ENCODE peak calls at places on chromosomes 6 and 20, in ten cellular contexts. T is stomach, Q is A549, G is tibial nerve, E is ovary, K is upper lobe of left lung, S is transverse colon, U is HepG2, D is GM12878, I is sigmoid colon. C is an unnamed sample.

GRCh38 chr6:131792091-131792496 is 15.7 kb upstream of the ENPP1 start:
- DNase-seq in T (no peak), G (no peak), U (peak), D (no peak), I (no peak), K (no peak), S (no peak), Q (no peak), E (no peak), C (no peak)

GRCh38 chr6:346389-347030 is 45.0 kb upstream of the IRF4 start:
- DNase-seq in K (no peak), S (no peak), U (no peak), Q (no peak), I (peak), E (no peak), T (no peak), G (no peak), D (no peak), C (no peak)

GRCh38 chr6:152099816-152100618 is 292.5 kb downstream of the ESR1 start:
- DNase-seq in D (no peak), Q (no peak), S (peak), U (no peak), E (no peak), G (no peak), I (no peak), T (no peak), K (no peak), C (peak)

GRCh38 chr20:24837721-24838456 is 111.2 kb upstream of the CST7 start:
- DNase-seq in E (no peak), S (no peak), D (no peak), G (no peak), U (no peak), K (no peak), Q (no peak), I (no peak), T (no peak), C (no peak)

GRCh38 chr6:106124437-106125423 is 38.6 kb downstream of the PRDM1 start:
- DNase-seq in T (no peak), S (no peak), D (no peak), I (no peak), G (no peak), Q (no peak), U (no peak), E (no peak), K (no peak), C (no peak)

GRCh38 chr6:31293343-31293742 is 21.5 kb upstream of the HLA-C start:
- DNase-seq in E (no peak), U (peak), S (no peak), G (no peak), T (no peak), K (no peak), I (no peak), Q (no peak), D (no peak), C (no peak)

GRCh38 chr6:107185570-107185969 is 70.3 kb upstream of the BEND3 start:
- DNase-seq in T (no peak), Q (no peak), D (no peak), S (no peak), U (peak), K (no peak), G (no peak), I (no peak), E (peak), C (no peak)

GRCh38 chr6:54689620-54690019 is 157.0 kb upstream of the FAM83B start:
- DNase-seq in K (no peak), S (no peak), U (no peak), G (no peak), Q (no peak), T (no peak), E (no peak), I (no peak), D (no peak), C (no peak)

GRCh38 chr20:10987651-10988383 is 314.0 kb upstream of the JAG1 start:
- DNase-seq in S (no peak), Q (no peak), U (no peak), D (no peak), G (no peak), E (no peak), T (no peak), K (no peak), I (no peak), C (peak)

GRCh38 chr20:56504373-56505005 is 20.1 kb upstream of the FAM209A start:
- DNase-seq in I (no peak), S (no peak), E (no peak), D (no peak), G (no peak), Q (peak), T (no peak), K (no peak), U (no peak), C (no peak)

GRCh38 chr20:56511926-56512325 is 12.6 kb upstream of the FAM209A start:
- DNase-seq in T (no peak), K (no peak), Q (no peak), U (no peak), D (no peak), E (no peak), I (no peak), G (no peak), S (no peak), C (no peak)

GRCh38 chr20:56501116-56501515 is 23.4 kb upstream of the FAM209A start:
- DNase-seq in D (no peak), K (no peak), Q (no peak), G (no peak), S (no peak), E (no peak), T (no peak), I (no peak), U (no peak), C (no peak)

GRCh38 chr20:56503911-56504310 is 20.6 kb upstream of the FAM209A start:
- DNase-seq in T (no peak), Q (no peak), U (no peak), K (no peak), S (no peak), D (no peak), E (no peak), G (no peak), I (no peak), C (no peak)

DNA sequence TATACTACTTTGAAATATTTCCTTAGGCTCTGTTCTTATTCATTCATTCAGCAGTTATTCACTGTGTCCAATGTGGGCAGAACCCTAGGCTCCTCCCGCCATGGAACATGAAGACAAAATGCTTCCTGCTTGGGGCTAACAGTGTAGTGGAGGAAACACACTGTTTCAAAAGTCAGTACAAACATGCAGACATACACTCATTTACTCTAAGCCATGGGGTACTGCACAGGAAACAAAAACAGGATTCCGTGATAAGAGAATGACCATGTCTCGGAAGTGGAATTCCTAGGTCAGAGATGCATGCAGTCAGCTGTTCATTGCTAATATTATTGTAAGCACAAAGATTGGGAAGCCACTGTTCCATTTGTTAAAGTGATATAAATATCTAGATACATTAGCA is 18.4 kb upstream of the FAM209A start:
- DNase-seq in T (no peak), I (no peak), G (no peak), Q (no peak), D (no peak), E (no peak), S (no peak), U (no peak), K (no peak), C (no peak)
- TF ChIP-seq EP300 in T (no peak), I (no peak), G (no peak), Q (no peak), D (no peak), E (no peak), S (no peak), U (no peak), K (no peak), C (no peak)

GRCh38 chr20:6616421-6616820 is 151.1 kb upstream of the BMP2 start:
- DNase-seq in U (no peak), E (no peak), Q (no peak), T (no peak), G (no peak), I (no peak), S (no peak), D (no peak), K (no peak), C (peak)

GRCh38 chr20:6613280-6613861 is 154.1 kb upstream of the BMP2 start:
- DNase-seq in Q (no peak), D (no peak), K (no peak), I (no peak), G (no peak), E (no peak), U (no peak), S (no peak), T (no peak), C (no peak)

GRCh38 chr20:6612615-6612917 is 154.9 kb upstream of the BMP2 start:
- DNase-seq in I (no peak), K (no peak), S (no peak), G (no peak), Q (no peak), T (no peak), E (no peak), U (no peak), D (no peak), C (no peak)

GRCh38 chr20:6611911-6612614 is 155.4 kb upstream of the BMP2 start:
- DNase-seq in S (no peak), E (no peak), T (no peak), Q (no peak), I (no peak), U (peak), G (no peak), K (no peak), D (no peak), C (no peak)

GRCh38 chr20:6614836-6615235 is 152.7 kb upstream of the BMP2 start:
- DNase-seq in K (no peak), G (no peak), D (no peak), E (no peak), Q (no peak), S (no peak), I (no peak), T (no peak), U (no peak), C (no peak)
- TF ChIP-seq EP300 in K (no peak), G (no peak), D (no peak), E (no peak), Q (no peak), S (no peak), I (no peak), T (no peak), U (no peak), C (no peak)

GRCh38 chr6:28841290-28841689 is 82.5 kb downstream of the TRIM27 start:
- DNase-seq in T (no peak), K (no peak), I (no peak), S (no peak), Q (no peak), E (no peak), D (no peak), G (no peak), U (no peak), C (no peak)

GRCh38 chr6:28839443-28840120 is 84.2 kb downstream of the TRIM27 start:
- DNase-seq in D (no peak), G (no peak), K (no peak), Q (no peak), S (no peak), T (no peak), U (no peak), E (no peak), I (no peak), C (no peak)

GRCh38 chr6:28838634-28839442 is 84.9 kb downstream of the TRIM27 start:
- DNase-seq in G (peak), T (peak), Q (peak), E (peak), U (peak), D (peak), I (peak), K (peak), S (peak), C (peak)

DNA sequence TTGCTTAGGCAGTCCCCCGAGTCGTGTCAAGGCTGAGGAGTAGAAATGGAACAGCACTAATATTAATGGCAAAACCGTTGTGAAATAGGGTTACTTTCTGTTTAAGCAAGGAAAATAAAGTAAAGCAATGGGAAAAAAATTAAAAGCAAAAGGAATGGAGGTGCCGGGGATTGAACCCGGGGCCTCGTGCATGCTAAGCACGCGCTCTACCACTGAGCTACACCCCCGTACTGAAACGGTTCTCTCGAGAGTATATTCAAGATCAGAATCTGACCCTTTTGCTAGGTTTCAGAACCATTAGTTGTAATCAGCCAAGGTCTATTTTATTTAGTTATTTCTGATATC is 85.5 kb downstream of the TRIM27 start:
- DNase-seq in U (peak), G (no peak), T (peak), K (no peak), S (peak), Q (no peak), I (peak), E (peak), D (peak), C (peak)
- TF ChIP-seq EP300 in U (no peak), G (peak), T (no peak), K (no peak), S (no peak), Q (no peak), I (no peak), E (no peak), D (no peak), C (no peak)

DNA sequence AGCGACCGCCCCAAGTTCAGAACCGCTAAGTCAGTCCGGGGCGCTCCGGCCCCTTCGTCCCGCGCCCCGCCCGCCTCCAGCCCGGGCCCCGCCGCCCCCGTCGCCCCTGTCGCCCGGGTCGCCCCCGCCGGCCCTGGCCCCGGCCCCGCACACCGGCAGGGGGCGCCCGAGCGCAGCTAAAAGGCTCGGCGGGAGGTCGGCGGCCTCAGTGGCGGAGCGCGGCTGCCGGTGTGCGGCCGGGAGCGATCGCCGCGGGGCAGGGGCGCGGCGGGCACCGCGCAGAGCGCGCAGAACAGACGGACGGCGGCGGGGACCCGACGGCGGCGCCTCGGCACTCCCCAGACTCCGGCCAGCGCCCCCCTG is at the start of gene FNDC1:
- DNase-seq in I (no peak), Q (peak), E (no peak), D (no peak), G (no peak), K (peak), U (no peak), S (peak), T (no peak), C (no peak)
- TF ChIP-seq EP300 in I (no peak), Q (no peak), E (no peak), D (no peak), G (no peak), K (no peak), U (no peak), S (no peak), T (no peak), C (no peak)

DNA sequence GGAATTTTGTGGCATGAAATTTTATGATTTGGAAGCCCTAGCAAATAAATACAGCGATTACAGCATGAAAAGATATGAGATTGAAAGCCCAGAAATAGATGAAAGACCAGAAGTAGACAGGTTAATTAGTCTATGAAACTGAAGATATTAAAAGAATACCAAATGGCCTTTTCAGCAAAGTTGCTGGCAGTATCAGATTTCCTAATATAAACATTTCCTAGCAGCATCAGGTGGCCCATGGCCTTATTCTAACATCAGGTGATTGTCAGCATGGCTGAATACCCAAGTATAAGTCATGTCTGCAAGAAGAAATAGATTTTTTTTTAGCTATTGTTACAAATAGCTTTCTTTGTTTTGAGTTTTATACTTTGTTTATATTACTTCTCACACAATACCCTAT is 93.2 kb downstream of the CLVS2 start:
- DNase-seq in K (no peak), G (no peak), U (no peak), Q (no peak), S (no peak), I (no peak), T (no peak), D (no peak), E (no peak), C (no peak)
- TF ChIP-seq EP300 in K (no peak), G (no peak), U (no peak), Q (no peak), S (no peak), I (no peak), T (no peak), D (no peak), E (no peak), C (no peak)

DNA sequence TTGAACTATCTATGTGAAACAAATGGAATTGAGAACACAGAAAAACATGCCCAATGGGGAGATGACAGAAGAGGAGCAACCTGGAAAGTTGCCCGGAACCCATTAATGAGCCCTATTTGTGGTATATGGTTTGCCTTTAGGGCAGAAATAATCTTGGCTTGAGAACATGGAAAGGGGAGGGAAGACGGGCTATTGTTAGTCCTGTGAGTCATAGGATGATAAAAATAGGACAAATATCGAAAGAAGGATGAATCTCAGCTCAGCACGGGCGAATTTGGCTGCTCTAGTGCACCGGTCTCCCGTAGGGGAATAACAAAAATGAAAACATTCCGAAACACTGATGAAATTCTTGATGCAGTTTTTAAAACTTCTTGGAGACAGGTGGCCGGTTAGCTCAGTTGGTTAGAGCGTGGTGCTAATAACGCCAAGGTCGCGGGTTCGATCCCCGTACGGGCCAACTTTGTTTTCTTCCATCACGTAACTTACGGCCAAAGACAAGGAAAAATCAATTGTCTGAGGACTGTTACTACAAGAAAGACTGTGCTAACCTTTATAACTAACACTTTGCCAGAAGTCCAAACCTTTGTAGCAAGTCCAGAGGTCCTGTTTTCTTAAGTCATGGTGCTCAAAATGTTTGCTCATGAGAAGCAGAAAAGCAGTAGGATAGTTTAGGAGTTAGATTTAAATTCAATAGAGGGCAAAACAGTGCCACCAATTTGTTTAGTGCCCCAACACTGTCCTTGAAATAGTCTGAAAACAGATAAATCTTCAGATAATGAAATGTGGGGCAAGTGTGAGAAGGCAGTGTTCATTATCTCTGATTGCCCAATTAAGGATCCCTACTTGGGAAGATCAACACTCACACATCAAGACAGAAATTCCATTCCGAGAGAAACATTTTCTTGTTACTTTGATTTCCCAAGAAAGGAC is 15.8 kb downstream of the HMGN4 start:
- DNase-seq in K (no peak), I (peak), D (no peak), T (peak), Q (no peak), S (peak), G (peak), U (peak), E (peak), C (peak)
- TF ChIP-seq EP300 in K (no peak), I (no peak), D (no peak), T (no peak), Q (no peak), S (no peak), G (peak), U (no peak), E (no peak), C (no peak)

GRCh38 chr6:12014027-12014872 is 2.1 kb downstream of the HIVEP1 start:
- DNase-seq in K (no peak), I (no peak), T (no peak), S (no peak), Q (no peak), D (no peak), E (no peak), G (no peak), U (no peak), C (no peak)
- TF ChIP-seq EP300 in K (no peak), I (no peak), T (no peak), S (no peak), Q (no peak), D (no peak), E (no peak), G (no peak), U (no peak), C (no peak)

GRCh38 chr20:51497542-51498467 is 44.7 kb downstream of the NFATC2 start:
- DNase-seq in Q (no peak), T (no peak), I (no peak), E (no peak), K (no peak), U (no peak), D (peak), S (no peak), G (no peak), C (no peak)

GRCh38 chr20:51500311-51500710 is 42.2 kb downstream of the NFATC2 start:
- DNase-seq in S (no peak), D (peak), U (no peak), G (no peak), Q (no peak), E (no peak), I (no peak), T (no peak), K (no peak), C (no peak)

GRCh38 chr20:51500936-51501335 is 41.6 kb downstream of the NFATC2 start:
- DNase-seq in S (no peak), Q (no peak), E (no peak), U (no peak), I (no peak), K (no peak), T (no peak), D (no peak), G (no peak), C (no peak)

GRCh38 chr20:51496964-51497363 is 45.6 kb downstream of the NFATC2 start:
- DNase-seq in T (no peak), Q (no peak), D (no peak), E (no peak), S (no peak), K (no peak), U (no peak), I (no peak), G (no peak), C (no peak)

GRCh38 chr20:51498765-51499540 is 43.6 kb downstream of the NFATC2 start:
- DNase-seq in K (no peak), G (no peak), Q (no peak), T (no peak), I (no peak), S (no peak), D (no peak), E (no peak), U (no peak), C (no peak)
- TF ChIP-seq EP300 in K (no peak), G (no peak), Q (no peak), T (no peak), I (no peak), S (no peak), D (no peak), E (no peak), U (no peak), C (no peak)

DNA sequence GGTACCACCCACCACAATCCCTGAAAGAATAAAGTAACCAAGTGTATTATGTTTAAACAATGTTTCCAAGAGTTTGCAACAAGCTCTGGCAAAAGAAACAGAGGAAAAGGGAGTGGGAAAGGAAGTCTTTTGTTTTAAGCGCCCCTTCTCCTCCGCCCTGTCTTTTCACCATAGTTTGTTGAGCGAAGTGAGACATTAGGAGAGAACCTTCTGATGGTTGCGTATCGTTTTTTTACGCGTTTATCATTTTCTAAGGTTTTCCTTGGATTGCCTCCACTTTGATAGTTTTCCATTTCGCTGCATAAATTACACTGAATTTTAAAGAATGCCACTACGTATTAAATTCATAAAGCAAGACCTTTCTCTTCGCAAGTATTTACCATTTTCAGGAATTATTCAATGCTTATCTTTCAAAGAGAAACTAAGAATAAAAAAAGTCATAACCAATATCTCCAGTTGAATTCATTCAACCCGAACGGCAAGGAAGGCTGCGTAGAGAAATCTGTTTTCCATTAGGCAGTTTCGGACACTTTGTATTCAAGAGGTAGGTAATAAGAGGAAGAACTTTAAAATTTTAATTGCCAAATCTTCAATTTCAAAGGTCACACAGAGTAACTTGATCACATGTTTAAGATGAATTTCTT is 926 bp upstream of the EPHA7 start:
- DNase-seq in E (no peak), D (no peak), U (no peak), S (no peak), Q (no peak), K (no peak), T (no peak), I (no peak), G (no peak), C (no peak)
- TF ChIP-seq EP300 in E (no peak), D (no peak), U (no peak), S (no peak), Q (no peak), K (no peak), T (no peak), I (no peak), G (no peak), C (no peak)

C was measured in esophagus muscularis mucosa.